ENCODE peak calls at places on chromosome 9, in seven cellular contexts. P, I, J, Y, F, Q and O are unnamed samples.

GRCh38 chr9:34546834-34547827 is 24.3 kb upstream of the ENHO start:
- DNase-seq in P (no peak), I (peak; percentile 65), J (peak; percentile 85), Y (peak; percentile 63), F (peak; percentile 65), Q (peak; percentile 42), O (peak; percentile 64)

GRCh38 chr9:68894502-68894901 is 119.4 kb downstream of the PRKACG start:
- DNase-seq in P (no peak), I (no peak), J (no peak), Y (peak; percentile 63), F (no peak), Q (no peak), O (no peak)

GRCh38 chr9:36276840-36277239 is 18.6 kb upstream of the GNE start:
- DNase-seq in P (no peak), I (no peak), J (no peak), Y (no peak), F (no peak), Q (no peak), O (peak; percentile 41)

GRCh38 chr9:18268381-18268780 is 205.6 kb upstream of the ADAMTSL1 start:
- DNase-seq in P (no peak), I (no peak), J (no peak), Y (no peak), F (no peak), Q (no peak), O (no peak)

GRCh38 chr9:10104796-10105195 is 508.0 kb downstream of the PTPRD start:
- DNase-seq in P (no peak), I (no peak), J (no peak), Y (no peak), F (no peak), Q (no peak), O (no peak)

GRCh38 chr9:7172445-7173115 is 414.8 kb downstream of the KDM4C start:
- DNase-seq in P (no peak), I (no peak), J (no peak), Y (no peak), F (peak; percentile 35), Q (no peak), O (no peak)

GRCh38 chr9:68643901-68644809 is 60.9 kb upstream of the PIP5K1B start:
- DNase-seq in P (no peak), I (no peak), J (no peak), Y (no peak), F (no peak), Q (no peak), O (no peak)

GRCh38 chr9:77710276-77710675 is 62.2 kb upstream of the GNA14 start:
- DNase-seq in P (no peak), I (no peak), J (no peak), Y (no peak), F (no peak), Q (no peak), O (no peak)

GRCh38 chr9:96031366-96031824 is 155.9 kb downstream of the ERCC6L2 start:
- DNase-seq in P (peak; percentile 88), I (peak; percentile 66), J (no peak), Y (peak; percentile 86), F (peak; percentile 83), Q (peak; percentile 60), O (no peak)

GRCh38 chr9:38263534-38263933 is 129.0 kb upstream of the ALDH1B1 start:
- DNase-seq in P (no peak), I (no peak), J (peak; percentile 15), Y (no peak), F (no peak), Q (no peak), O (no peak)

GRCh38 chr9:4792054-4792571 is 631 bp upstream of the RCL1 start:
- DNase-seq in P (no peak), I (no peak), J (no peak), Y (no peak), F (no peak), Q (no peak), O (peak; percentile 18)

GRCh38 chr9:136947955-136948510 is 3.0 kb downstream of the C8G start:
- DNase-seq in P (peak; percentile 70), I (peak; percentile 61), J (no peak), Y (peak; percentile 60), F (peak; percentile 78), Q (no peak), O (peak; percentile 64)

GRCh38 chr9:69036319-69036718 is 767 bp downstream of the FXN start:
- DNase-seq in P (no peak), I (peak; percentile 56), J (no peak), Y (no peak), F (no peak), Q (no peak), O (peak; percentile 13)

GRCh38 chr9:94945191-94946144 is 219.0 kb downstream of the AOPEP start:
- DNase-seq in P (peak; percentile 50), I (peak; percentile 73), J (no peak), Y (no peak), F (no peak), Q (peak; percentile 41), O (peak; percentile 39)

GRCh38 chr9:87771251-87772006 is 45.5 kb downstream of the CTSL start:
- DNase-seq in P (peak; percentile 67), I (no peak), J (no peak), Y (no peak), F (peak; percentile 26), Q (no peak), O (no peak)

GRCh38 chr9:37336150-37336549 is 86.3 kb upstream of the GRHPR start:
- DNase-seq in P (no peak), I (no peak), J (no peak), Y (no peak), F (no peak), Q (no peak), O (no peak)

GRCh38 chr9:73080110-73080683 is 71.5 kb upstream of the ANXA1 start:
- DNase-seq in P (no peak), I (no peak), J (no peak), Y (no peak), F (no peak), Q (no peak), O (peak; percentile 35)

GRCh38 chr9:34744295-34745221 is 34.6 kb upstream of the CCL21 start:
- DNase-seq in P (no peak), I (peak; percentile 40), J (no peak), Y (no peak), F (no peak), Q (no peak), O (no peak)

GRCh38 chr9:91315191-91315590 is 46.5 kb downstream of the AUH start:
- DNase-seq in P (no peak), I (no peak), J (no peak), Y (peak; percentile 63), F (no peak), Q (no peak), O (peak; percentile 76)

GRCh38 chr9:127767405-127767804 is 11.1 kb downstream of the SH2D3C start:
- DNase-seq in P (no peak), I (no peak), J (no peak), Y (no peak), F (no peak), Q (no peak), O (no peak)

GRCh38 chr9:133973791-133974630 is 18.1 kb downstream of the VAV2 start:
- DNase-seq in P (no peak), I (peak; percentile 21), J (no peak), Y (peak; percentile 65), F (peak; percentile 36), Q (no peak), O (peak; percentile 77)

GRCh38 chr9:121331549-121331948 is 38.5 kb downstream of the STOM start:
- DNase-seq in P (no peak), I (no peak), J (no peak), Y (no peak), F (no peak), Q (no peak), O (no peak)

GRCh38 chr9:121328876-121329681 is 41.0 kb downstream of the STOM start:
- DNase-seq in P (peak; percentile 35), I (no peak), J (no peak), Y (no peak), F (no peak), Q (no peak), O (no peak)

GRCh38 chr9:121331992-121332685 is 37.9 kb downstream of the STOM start:
- DNase-seq in P (peak; percentile 77), I (no peak), J (no peak), Y (no peak), F (no peak), Q (no peak), O (no peak)

GRCh38 chr9:121336705-121337104 is 33.3 kb downstream of the STOM start:
- DNase-seq in P (no peak), I (no peak), J (no peak), Y (no peak), F (peak; percentile 54), Q (no peak), O (no peak)

DNA sequence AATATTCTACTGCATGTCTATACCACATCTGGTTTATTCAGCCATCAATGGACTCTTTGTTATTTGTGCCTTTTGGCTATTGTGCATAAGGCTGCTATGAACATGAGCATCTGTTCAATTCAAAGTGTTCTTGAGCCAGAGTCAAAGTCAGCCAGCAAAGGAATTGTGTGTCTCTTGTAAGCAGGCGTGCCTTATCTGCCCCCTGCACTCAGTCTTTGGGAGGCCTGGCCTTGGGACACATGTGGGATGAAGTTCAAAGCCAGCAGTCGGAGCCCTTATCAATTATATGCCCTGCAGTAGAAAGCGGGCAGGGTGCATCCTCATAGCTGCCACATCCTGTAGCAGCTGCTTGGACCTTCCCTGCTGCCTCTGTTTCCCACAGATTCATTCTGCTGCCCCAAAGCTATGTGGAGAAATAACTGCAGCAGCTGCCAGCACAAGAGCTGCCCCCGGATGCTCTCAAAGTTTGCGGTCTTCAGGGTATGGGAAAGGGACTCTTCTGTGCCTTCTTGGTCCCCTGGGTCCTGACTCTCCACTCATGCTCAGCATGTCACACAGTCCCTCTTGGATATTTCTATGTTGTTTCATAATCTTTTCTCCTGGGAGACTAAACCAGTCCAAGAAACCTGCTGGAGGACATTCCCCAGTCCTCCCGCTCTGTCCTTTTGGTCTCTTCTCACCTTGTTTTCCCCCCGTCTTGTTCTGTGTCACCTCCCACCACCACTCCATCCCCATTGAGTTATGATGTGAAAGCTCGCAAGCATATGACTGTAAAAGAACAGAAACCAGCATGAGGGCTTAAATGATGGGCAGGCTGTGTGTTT is 35.9 kb downstream of the STOM start:
- DNase-seq in P (no peak), I (no peak), J (no peak), Y (no peak), F (no peak), Q (no peak), O (no peak)
- H3K36me3 ChIP-seq in P (peaks cover 99% of the 10 kb centered on the region), I (no peaks in the 10 kb centered on the region), J (peaks cover 69% of the 10 kb centered on the region), Y (peaks cover 26% of the 10 kb centered on the region), F (peaks cover 28% of the 10 kb centered on the region), Q (peaks cover 8% of the 10 kb centered on the region), O (peaks cover 36% of the 10 kb centered on the region)

DNA sequence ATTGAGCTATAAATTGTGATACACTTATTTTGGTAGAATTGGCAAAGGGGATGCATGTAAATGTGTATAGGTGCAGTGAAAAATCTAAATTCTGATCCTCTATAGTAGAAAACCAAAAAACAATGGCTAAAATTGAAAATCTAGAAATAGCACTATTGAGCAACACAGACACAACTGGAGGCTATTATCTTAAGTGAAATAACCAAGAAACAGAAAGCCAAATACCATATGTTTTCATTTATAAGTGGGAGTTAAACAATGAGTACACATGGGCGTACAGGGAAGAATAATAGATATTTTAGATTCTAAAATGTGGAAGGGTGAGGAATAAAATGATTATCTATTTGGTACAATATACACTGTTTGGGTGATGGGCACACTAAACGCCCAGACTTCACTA is 183.2 kb upstream of the TUSC1 start:
- DNase-seq in P (no peak), I (no peak), J (no peak), Y (no peak), F (no peak), Q (no peak), O (no peak)
- TF ChIP-seq EP300 in P (no peak), I (no peak), J (no peak), Y (no peak), F (no peak), Q (no peak), O (no peak)

GRCh38 chr9:124133752-124134151 is 122.2 kb downstream of the LHX2 start:
- DNase-seq in P (no peak), I (no peak), J (peak; percentile 81), Y (peak; percentile 57), F (no peak), Q (peak; percentile 44), O (peak; percentile 59)
- TF ChIP-seq CTCF in P (peak; percentile 23), I (no peak), J (no peak), Y (no peak), F (no peak), Q (peak; percentile 43), O (peak; percentile 49)

GRCh38 chr9:28423255-28423654 is 850.0 kb upstream of the C9orf72 start:
- DNase-seq in P (no peak), I (no peak), J (no peak), Y (no peak), F (no peak), Q (no peak), O (no peak)
- H3K36me3 ChIP-seq in P (no peaks in the 10 kb centered on the region), I (no peaks in the 10 kb centered on the region), J (no peaks in the 10 kb centered on the region), Y (no peaks in the 10 kb centered on the region), F (no peaks in the 10 kb centered on the region), Q (no peaks in the 10 kb centered on the region), O (no peaks in the 10 kb centered on the region)